ENCODE peak calls at places on chromosomes 7 and 10, in six cellular contexts. One of them, this sample, is unnamed.

GRCh38 chr10:55509168-55509567 is 708.1 kb upstream of the PCDH15 start:
- DNase-seq in GM20000: no peak
- DNase-seq in thoracic aorta: no peak
- DNase-seq in hepatocyte: no peak
- DNase-seq in fibroblast of the aortic adventitia: no peak
- DNase-seq in WTC11: no peak
- DNase-seq in this sample: no peak

GRCh38 chr10:13984647-13985155 is 346.0 kb downstream of the FRMD4A start:
- DNase-seq in WTC11: no peak
- DNase-seq in hepatocyte: no peak
- DNase-seq in thoracic aorta: no peak
- DNase-seq in GM20000: no peak
- DNase-seq in fibroblast of the aortic adventitia: peak
- DNase-seq in this sample: no peak

GRCh38 chr7:95917622-95918021 is 145.3 kb downstream of the DYNC1I1 start:
- DNase-seq in hepatocyte: no peak
- DNase-seq in GM20000: no peak
- DNase-seq in thoracic aorta: no peak
- DNase-seq in fibroblast of the aortic adventitia: no peak
- DNase-seq in WTC11: no peak
- DNase-seq in this sample: peak

GRCh38 chr7:127504715-127505114 is 80.7 kb downstream of the GCC1 start:
- DNase-seq in thoracic aorta: no peak
- DNase-seq in hepatocyte: peak
- DNase-seq in WTC11: peak
- DNase-seq in fibroblast of the aortic adventitia: peak
- DNase-seq in GM20000: peak
- DNase-seq in this sample: peak

GRCh38 chr7:50711271-50712175 is 71.2 kb downstream of the GRB10 start:
- DNase-seq in GM20000: no peak
- DNase-seq in hepatocyte: no peak
- DNase-seq in thoracic aorta: no peak
- DNase-seq in WTC11: no peak
- DNase-seq in fibroblast of the aortic adventitia: peak
- DNase-seq in this sample: no peak

GRCh38 chr10:17216901-17217395 is 11.1 kb upstream of the VIM start:
- DNase-seq in WTC11: no peak
- DNase-seq in thoracic aorta: no peak
- DNase-seq in GM20000: no peak
- DNase-seq in hepatocyte: no peak
- DNase-seq in fibroblast of the aortic adventitia: peak
- DNase-seq in this sample: no peak

GRCh38 chr7:68224041-68224534 is 1227.5 kb downstream of the TYW1 start:
- DNase-seq in hepatocyte: no peak
- DNase-seq in WTC11: no peak
- DNase-seq in thoracic aorta: no peak
- DNase-seq in GM20000: no peak
- DNase-seq in fibroblast of the aortic adventitia: no peak
- DNase-seq in this sample: no peak

GRCh38 chr7:95046494-95047240 is 139.3 kb downstream of the PPP1R9A start:
- DNase-seq in hepatocyte: no peak
- DNase-seq in fibroblast of the aortic adventitia: no peak
- DNase-seq in WTC11: no peak
- DNase-seq in GM20000: peak
- DNase-seq in thoracic aorta: no peak
- DNase-seq in this sample: no peak

GRCh38 chr10:112296908-112297331 is 13.7 kb downstream of the TECTB start:
- DNase-seq in WTC11: no peak
- DNase-seq in hepatocyte: no peak
- DNase-seq in GM20000: no peak
- DNase-seq in thoracic aorta: no peak
- DNase-seq in fibroblast of the aortic adventitia: no peak
- DNase-seq in this sample: no peak

GRCh38 chr7:106049139-106049725 is 62.9 kb downstream of the SYPL1 start:
- DNase-seq in hepatocyte: no peak
- DNase-seq in GM20000: no peak
- DNase-seq in fibroblast of the aortic adventitia: no peak
- DNase-seq in thoracic aorta: no peak
- DNase-seq in WTC11: no peak
- DNase-seq in this sample: no peak

GRCh38 chr10:9102026-9102425 is 1047.5 kb downstream of the GATA3 start:
- DNase-seq in fibroblast of the aortic adventitia: no peak
- DNase-seq in thoracic aorta: no peak
- DNase-seq in hepatocyte: peak
- DNase-seq in WTC11: no peak
- DNase-seq in GM20000: no peak
- DNase-seq in this sample: no peak

GRCh38 chr7:104841798-104842197 is 172.2 kb upstream of the KMT2E start:
- DNase-seq in thoracic aorta: no peak
- DNase-seq in GM20000: no peak
- DNase-seq in hepatocyte: no peak
- DNase-seq in fibroblast of the aortic adventitia: no peak
- DNase-seq in WTC11: no peak
- DNase-seq in this sample: no peak

GRCh38 chr7:4851459-4852422 is 10.1 kb downstream of the PAPOLB start:
- DNase-seq in thoracic aorta: no peak
- DNase-seq in GM20000: no peak
- DNase-seq in WTC11: no peak
- DNase-seq in hepatocyte: no peak
- DNase-seq in fibroblast of the aortic adventitia: no peak
- DNase-seq in this sample: no peak

GRCh38 chr7:4850262-4850795 is 11.5 kb downstream of the PAPOLB start:
- DNase-seq in WTC11: no peak
- DNase-seq in thoracic aorta: no peak
- DNase-seq in fibroblast of the aortic adventitia: no peak
- DNase-seq in hepatocyte: no peak
- DNase-seq in GM20000: no peak
- DNase-seq in this sample: no peak

GRCh38 chr7:4845740-4846142 is 16.1 kb downstream of the PAPOLB start:
- DNase-seq in WTC11: peak
- DNase-seq in thoracic aorta: no peak
- DNase-seq in fibroblast of the aortic adventitia: peak
- DNase-seq in GM20000: no peak
- DNase-seq in hepatocyte: peak
- DNase-seq in this sample: peak

GRCh38 chr7:4854916-4855315 is 6.9 kb downstream of the PAPOLB start:
- DNase-seq in WTC11: no peak
- DNase-seq in fibroblast of the aortic adventitia: no peak
- DNase-seq in hepatocyte: no peak
- DNase-seq in GM20000: no peak
- DNase-seq in thoracic aorta: no peak
- DNase-seq in this sample: no peak

GRCh38 chr7:4849390-4849789 is 12.4 kb downstream of the PAPOLB start:
- DNase-seq in GM20000: peak
- DNase-seq in fibroblast of the aortic adventitia: peak
- DNase-seq in WTC11: peak
- DNase-seq in thoracic aorta: no peak
- DNase-seq in hepatocyte: peak
- DNase-seq in this sample: no peak
- TF ChIP-seq CTCF in GM20000: no peak
- TF ChIP-seq CTCF in fibroblast of the aortic adventitia: peak
- TF ChIP-seq CTCF in WTC11: no peak
- TF ChIP-seq CTCF in thoracic aorta: no peak
- TF ChIP-seq CTCF in hepatocyte: peak
- TF ChIP-seq CTCF in this sample: no peak

DNA sequence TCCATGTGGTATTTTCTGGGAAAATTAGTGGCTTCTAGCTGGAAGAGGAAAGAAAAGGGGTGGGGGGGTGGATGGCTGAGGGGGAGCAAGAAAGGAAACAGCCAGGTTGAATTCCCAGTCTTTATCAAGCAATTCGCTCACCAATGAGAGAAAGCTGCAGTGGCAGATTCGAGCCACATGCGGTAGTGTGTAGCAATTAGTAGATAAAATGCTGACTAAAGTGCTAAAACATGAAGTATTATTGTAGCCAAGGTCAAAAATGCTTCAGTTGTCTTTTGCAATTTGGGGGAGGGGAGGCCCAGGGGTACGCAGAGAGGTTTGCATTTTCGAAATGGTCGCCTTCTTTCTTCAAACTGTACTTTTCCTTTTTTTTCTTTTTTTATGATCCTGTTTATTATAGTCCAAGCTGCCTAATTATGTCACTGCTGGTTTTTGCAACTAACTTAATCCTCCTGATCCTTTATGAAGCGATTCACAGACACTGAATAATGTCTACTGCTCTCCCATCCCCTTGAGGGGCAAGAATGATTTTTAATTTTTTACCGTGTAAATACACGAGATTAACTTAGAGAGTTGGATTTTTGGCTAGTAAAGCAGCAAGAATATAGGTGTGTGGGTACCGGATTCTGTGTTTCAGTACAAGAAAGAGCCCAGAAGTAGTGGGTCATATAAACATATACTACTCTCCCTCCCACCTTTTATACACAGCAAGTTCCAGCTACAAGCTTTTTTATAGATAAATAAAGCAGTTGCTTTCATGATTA is 3.6 kb upstream of the ARID5B start:
- DNase-seq in hepatocyte: peak
- DNase-seq in fibroblast of the aortic adventitia: peak
- DNase-seq in GM20000: no peak
- DNase-seq in thoracic aorta: no peak
- DNase-seq in WTC11: peak
- DNase-seq in this sample: peak
- TF ChIP-seq CTCF in hepatocyte: peak
- TF ChIP-seq CTCF in fibroblast of the aortic adventitia: peak
- TF ChIP-seq CTCF in GM20000: no peak
- TF ChIP-seq CTCF in thoracic aorta: peak
- TF ChIP-seq CTCF in WTC11: no peak
- TF ChIP-seq CTCF in this sample: no peak

GRCh38 chr7:155071121-155071651 is 1.1 kb downstream of the HTR5A start:
- DNase-seq in hepatocyte: no peak
- DNase-seq in fibroblast of the aortic adventitia: no peak
- DNase-seq in WTC11: no peak
- DNase-seq in GM20000: no peak
- DNase-seq in thoracic aorta: no peak
- DNase-seq in this sample: no peak

GRCh38 chr7:155066417-155066950 is 3.6 kb upstream of the HTR5A start:
- DNase-seq in fibroblast of the aortic adventitia: peak
- DNase-seq in thoracic aorta: no peak
- DNase-seq in WTC11: no peak
- DNase-seq in hepatocyte: no peak
- DNase-seq in GM20000: no peak
- DNase-seq in this sample: no peak

GRCh38 chr7:155071916-155072315 is 1.8 kb downstream of the HTR5A start:
- DNase-seq in hepatocyte: no peak
- DNase-seq in WTC11: no peak
- DNase-seq in fibroblast of the aortic adventitia: no peak
- DNase-seq in GM20000: no peak
- DNase-seq in thoracic aorta: no peak
- DNase-seq in this sample: no peak

GRCh38 chr7:155073922-155074321 is 3.8 kb downstream of the HTR5A start:
- DNase-seq in GM20000: no peak
- DNase-seq in WTC11: no peak
- DNase-seq in hepatocyte: no peak
- DNase-seq in fibroblast of the aortic adventitia: no peak
- DNase-seq in thoracic aorta: no peak
- DNase-seq in this sample: no peak

GRCh38 chr7:155069992-155070827 is at the start of gene HTR5A:
- DNase-seq in GM20000: peak
- DNase-seq in fibroblast of the aortic adventitia: peak
- DNase-seq in hepatocyte: peak
- DNase-seq in WTC11: peak
- DNase-seq in thoracic aorta: no peak
- DNase-seq in this sample: peak
- TF ChIP-seq CTCF in GM20000: no peak
- TF ChIP-seq CTCF in fibroblast of the aortic adventitia: peak
- TF ChIP-seq CTCF in hepatocyte: no peak
- TF ChIP-seq CTCF in WTC11: no peak
- TF ChIP-seq CTCF in thoracic aorta: no peak
- TF ChIP-seq CTCF in this sample: no peak

GRCh38 chr10:69644658-69645295 is 14.7 kb downstream of the FAM241B start:
- DNase-seq in thoracic aorta: no peak
- DNase-seq in GM20000: peak
- DNase-seq in WTC11: peak
- DNase-seq in fibroblast of the aortic adventitia: peak
- DNase-seq in hepatocyte: peak
- DNase-seq in this sample: peak
- TF ChIP-seq CTCF in thoracic aorta: peak
- TF ChIP-seq CTCF in GM20000: peak
- TF ChIP-seq CTCF in WTC11: peak
- TF ChIP-seq CTCF in fibroblast of the aortic adventitia: peak
- TF ChIP-seq CTCF in hepatocyte: peak
- TF ChIP-seq CTCF in this sample: peak

GRCh38 chr7:132394283-132395003 is 181.8 kb downstream of the PLXNA4 start:
- DNase-seq in hepatocyte: no peak
- DNase-seq in fibroblast of the aortic adventitia: peak
- DNase-seq in thoracic aorta: no peak
- DNase-seq in WTC11: no peak
- DNase-seq in GM20000: no peak
- DNase-seq in this sample: no peak
- TF ChIP-seq CTCF in hepatocyte: peak
- TF ChIP-seq CTCF in fibroblast of the aortic adventitia: peak
- TF ChIP-seq CTCF in thoracic aorta: peak
- TF ChIP-seq CTCF in WTC11: no peak
- TF ChIP-seq CTCF in GM20000: no peak
- TF ChIP-seq CTCF in this sample: no peak

GRCh38 chr10:59633063-59633462 is 76.6 kb downstream of the SLC16A9 start:
- DNase-seq in thoracic aorta: no peak
- DNase-seq in hepatocyte: no peak
- DNase-seq in WTC11: no peak
- DNase-seq in GM20000: no peak
- DNase-seq in fibroblast of the aortic adventitia: no peak
- DNase-seq in this sample: no peak
- TF ChIP-seq CTCF in thoracic aorta: no peak
- TF ChIP-seq CTCF in hepatocyte: no peak
- TF ChIP-seq CTCF in WTC11: no peak
- TF ChIP-seq CTCF in GM20000: no peak
- TF ChIP-seq CTCF in fibroblast of the aortic adventitia: no peak
- TF ChIP-seq CTCF in this sample: no peak

GRCh38 chr7:64184376-64184775 is 22.6 kb upstream of the ZNF735 start:
- DNase-seq in hepatocyte: no peak
- DNase-seq in fibroblast of the aortic adventitia: no peak
- DNase-seq in GM20000: no peak
- DNase-seq in WTC11: no peak
- DNase-seq in thoracic aorta: no peak
- DNase-seq in this sample: no peak

GRCh38 chr7:64183827-64184372 is 23.1 kb upstream of the ZNF735 start:
- DNase-seq in GM20000: no peak
- DNase-seq in fibroblast of the aortic adventitia: no peak
- DNase-seq in thoracic aorta: no peak
- DNase-seq in WTC11: no peak
- DNase-seq in hepatocyte: no peak
- DNase-seq in this sample: no peak

GRCh38 chr7:64181586-64181985 is 25.4 kb upstream of the ZNF735 start:
- DNase-seq in hepatocyte: no peak
- DNase-seq in fibroblast of the aortic adventitia: no peak
- DNase-seq in thoracic aorta: no peak
- DNase-seq in GM20000: no peak
- DNase-seq in WTC11: no peak
- DNase-seq in this sample: no peak

GRCh38 chr7:64182036-64182790 is 24.8 kb upstream of the ZNF735 start:
- DNase-seq in fibroblast of the aortic adventitia: no peak
- DNase-seq in thoracic aorta: no peak
- DNase-seq in GM20000: no peak
- DNase-seq in WTC11: no peak
- DNase-seq in hepatocyte: no peak
- DNase-seq in this sample: no peak

GRCh38 chr7:64183126-64183742 is 23.8 kb upstream of the ZNF735 start:
- DNase-seq in GM20000: no peak
- DNase-seq in WTC11: no peak
- DNase-seq in thoracic aorta: no peak
- DNase-seq in hepatocyte: no peak
- DNase-seq in fibroblast of the aortic adventitia: no peak
- DNase-seq in this sample: no peak
- TF ChIP-seq CTCF in GM20000: no peak
- TF ChIP-seq CTCF in WTC11: peak
- TF ChIP-seq CTCF in thoracic aorta: peak
- TF ChIP-seq CTCF in hepatocyte: no peak
- TF ChIP-seq CTCF in fibroblast of the aortic adventitia: peak
- TF ChIP-seq CTCF in this sample: no peak

GRCh38 chr7:99325597-99326407 is at the start of gene ARPC1A:
- DNase-seq in GM20000: peak
- DNase-seq in thoracic aorta: peak
- DNase-seq in fibroblast of the aortic adventitia: peak
- DNase-seq in hepatocyte: peak
- DNase-seq in WTC11: peak
- DNase-seq in this sample: peak
- TF ChIP-seq CTCF in GM20000: no peak
- TF ChIP-seq CTCF in thoracic aorta: peak
- TF ChIP-seq CTCF in fibroblast of the aortic adventitia: peak
- TF ChIP-seq CTCF in hepatocyte: peak
- TF ChIP-seq CTCF in WTC11: no peak
- TF ChIP-seq CTCF in this sample: no peak

This sample was measured in nephron progenitor cell.